ENCODE peak calls at places on chromosomes 2 and 18, in ten cellular contexts. One of them, this sample, is unnamed.

GRCh38 chr18:11987527-11987926 is 6.2 kb downstream of the IMPA2 start:
- DNase-seq in AG04450: no peak
- DNase-seq in tibial artery: no peak
- DNase-seq in sigmoid colon: peak
- DNase-seq in mesothelial cell of epicardium: no peak
- DNase-seq in lower leg skin: no peak
- DNase-seq in fibroblast of the aortic adventitia: peak
- DNase-seq in GM20000: no peak
- DNase-seq in AG10803: peak
- DNase-seq in neural progenitor cell: no peak
- DNase-seq in this sample: no peak

GRCh38 chr18:62982600-62983251 is 267.4 kb downstream of the PHLPP1 start:
- DNase-seq in AG04450: peak
- DNase-seq in tibial artery: peak
- DNase-seq in sigmoid colon: peak
- DNase-seq in mesothelial cell of epicardium: peak
- DNase-seq in lower leg skin: peak
- DNase-seq in fibroblast of the aortic adventitia: peak
- DNase-seq in GM20000: peak
- DNase-seq in AG10803: peak
- DNase-seq in neural progenitor cell: peak
- DNase-seq in this sample: peak

GRCh38 chr2:226431301-226431955 is 368.2 kb downstream of the IRS1 start:
- DNase-seq in AG04450: no peak
- DNase-seq in tibial artery: no peak
- DNase-seq in sigmoid colon: no peak
- DNase-seq in mesothelial cell of epicardium: no peak
- DNase-seq in lower leg skin: no peak
- DNase-seq in fibroblast of the aortic adventitia: peak
- DNase-seq in GM20000: no peak
- DNase-seq in AG10803: peak
- DNase-seq in neural progenitor cell: no peak
- DNase-seq in this sample: no peak

GRCh38 chr2:215624423-215624829 is 188.6 kb upstream of the FN1 start:
- DNase-seq in AG04450: peak
- DNase-seq in tibial artery: peak
- DNase-seq in sigmoid colon: peak
- DNase-seq in mesothelial cell of epicardium: no peak
- DNase-seq in lower leg skin: peak
- DNase-seq in fibroblast of the aortic adventitia: peak
- DNase-seq in GM20000: no peak
- DNase-seq in AG10803: peak
- DNase-seq in neural progenitor cell: no peak
- DNase-seq in this sample: no peak

GRCh38 chr18:44715245-44715644 is 34.6 kb downstream of the SETBP1 start:
- DNase-seq in AG04450: no peak
- DNase-seq in tibial artery: peak
- DNase-seq in sigmoid colon: peak
- DNase-seq in mesothelial cell of epicardium: no peak
- DNase-seq in lower leg skin: peak
- DNase-seq in fibroblast of the aortic adventitia: peak
- DNase-seq in GM20000: no peak
- DNase-seq in AG10803: peak
- DNase-seq in neural progenitor cell: peak
- DNase-seq in this sample: peak

GRCh38 chr2:193461431-193461946 is 1266.8 kb upstream of the TMEFF2 start:
- DNase-seq in AG04450: no peak
- DNase-seq in tibial artery: no peak
- DNase-seq in sigmoid colon: no peak
- DNase-seq in mesothelial cell of epicardium: no peak
- DNase-seq in lower leg skin: no peak
- DNase-seq in fibroblast of the aortic adventitia: no peak
- DNase-seq in GM20000: no peak
- DNase-seq in AG10803: no peak
- DNase-seq in neural progenitor cell: no peak
- DNase-seq in this sample: no peak

GRCh38 chr18:41881285-41881684 is 73.7 kb upstream of the PIK3C3 start:
- DNase-seq in AG04450: peak
- DNase-seq in tibial artery: no peak
- DNase-seq in sigmoid colon: no peak
- DNase-seq in mesothelial cell of epicardium: no peak
- DNase-seq in lower leg skin: no peak
- DNase-seq in fibroblast of the aortic adventitia: peak
- DNase-seq in GM20000: no peak
- DNase-seq in AG10803: peak
- DNase-seq in neural progenitor cell: no peak
- DNase-seq in this sample: no peak

GRCh38 chr2:67612576-67612981 is 215.4 kb downstream of the ETAA1 start:
- DNase-seq in AG04450: no peak
- DNase-seq in tibial artery: no peak
- DNase-seq in sigmoid colon: no peak
- DNase-seq in mesothelial cell of epicardium: no peak
- DNase-seq in lower leg skin: no peak
- DNase-seq in fibroblast of the aortic adventitia: peak
- DNase-seq in GM20000: no peak
- DNase-seq in AG10803: peak
- DNase-seq in neural progenitor cell: no peak
- DNase-seq in this sample: no peak

GRCh38 chr2:46495347-46496030 is 16.1 kb downstream of the TMEM247 start:
- DNase-seq in AG04450: no peak
- DNase-seq in tibial artery: no peak
- DNase-seq in sigmoid colon: no peak
- DNase-seq in mesothelial cell of epicardium: no peak
- DNase-seq in lower leg skin: no peak
- DNase-seq in fibroblast of the aortic adventitia: peak
- DNase-seq in GM20000: no peak
- DNase-seq in AG10803: peak
- DNase-seq in neural progenitor cell: no peak
- DNase-seq in this sample: no peak

GRCh38 chr2:234444888-234445287 is 52.0 kb downstream of the ARL4C start:
- DNase-seq in AG04450: peak
- DNase-seq in tibial artery: no peak
- DNase-seq in sigmoid colon: no peak
- DNase-seq in mesothelial cell of epicardium: no peak
- DNase-seq in lower leg skin: no peak
- DNase-seq in fibroblast of the aortic adventitia: peak
- DNase-seq in GM20000: peak
- DNase-seq in AG10803: peak
- DNase-seq in neural progenitor cell: no peak
- DNase-seq in this sample: peak

GRCh38 chr2:67880291-67880761 is 182.5 kb downstream of the C1D start:
- DNase-seq in AG04450: no peak
- DNase-seq in tibial artery: peak
- DNase-seq in sigmoid colon: no peak
- DNase-seq in mesothelial cell of epicardium: no peak
- DNase-seq in lower leg skin: peak
- DNase-seq in fibroblast of the aortic adventitia: peak
- DNase-seq in GM20000: no peak
- DNase-seq in AG10803: no peak
- DNase-seq in neural progenitor cell: peak
- DNase-seq in this sample: peak

GRCh38 chr2:234462218-234462992 is 34.5 kb downstream of the ARL4C start:
- DNase-seq in AG04450: no peak
- DNase-seq in tibial artery: no peak
- DNase-seq in sigmoid colon: no peak
- DNase-seq in mesothelial cell of epicardium: no peak
- DNase-seq in lower leg skin: no peak
- DNase-seq in fibroblast of the aortic adventitia: peak
- DNase-seq in GM20000: no peak
- DNase-seq in AG10803: no peak
- DNase-seq in neural progenitor cell: no peak
- DNase-seq in this sample: no peak

GRCh38 chr2:227973241-227973640 is 101.8 kb downstream of the DAW1 start:
- DNase-seq in AG04450: no peak
- DNase-seq in tibial artery: no peak
- DNase-seq in sigmoid colon: no peak
- DNase-seq in mesothelial cell of epicardium: no peak
- DNase-seq in lower leg skin: no peak
- DNase-seq in fibroblast of the aortic adventitia: no peak
- DNase-seq in GM20000: no peak
- DNase-seq in AG10803: no peak
- DNase-seq in neural progenitor cell: no peak
- DNase-seq in this sample: no peak

GRCh38 chr2:189328451-189329249 is 112.6 kb upstream of the WDR75 start:
- DNase-seq in AG04450: no peak
- DNase-seq in tibial artery: no peak
- DNase-seq in sigmoid colon: no peak
- DNase-seq in mesothelial cell of epicardium: no peak
- DNase-seq in lower leg skin: no peak
- DNase-seq in fibroblast of the aortic adventitia: peak
- DNase-seq in GM20000: no peak
- DNase-seq in AG10803: peak
- DNase-seq in neural progenitor cell: no peak
- DNase-seq in this sample: no peak

GRCh38 chr2:21748501-21748900 is 624.7 kb downstream of the TDRD15 start:
- DNase-seq in AG04450: no peak
- DNase-seq in tibial artery: no peak
- DNase-seq in sigmoid colon: no peak
- DNase-seq in mesothelial cell of epicardium: no peak
- DNase-seq in lower leg skin: no peak
- DNase-seq in fibroblast of the aortic adventitia: no peak
- DNase-seq in GM20000: no peak
- DNase-seq in AG10803: no peak
- DNase-seq in neural progenitor cell: no peak
- DNase-seq in this sample: no peak

GRCh38 chr2:73202156-73203054 is at the start of gene NOTO:
- DNase-seq in AG04450: no peak
- DNase-seq in tibial artery: no peak
- DNase-seq in sigmoid colon: no peak
- DNase-seq in mesothelial cell of epicardium: no peak
- DNase-seq in lower leg skin: no peak
- DNase-seq in fibroblast of the aortic adventitia: no peak
- DNase-seq in GM20000: no peak
- DNase-seq in AG10803: no peak
- DNase-seq in neural progenitor cell: peak
- DNase-seq in this sample: no peak

GRCh38 chr2:69152847-69153246 is 139.9 kb downstream of the ANTXR1 start:
- DNase-seq in AG04450: no peak
- DNase-seq in tibial artery: no peak
- DNase-seq in sigmoid colon: no peak
- DNase-seq in mesothelial cell of epicardium: no peak
- DNase-seq in lower leg skin: no peak
- DNase-seq in fibroblast of the aortic adventitia: no peak
- DNase-seq in GM20000: no peak
- DNase-seq in AG10803: no peak
- DNase-seq in neural progenitor cell: no peak
- DNase-seq in this sample: no peak

GRCh38 chr2:69147841-69148533 is 135.0 kb downstream of the ANTXR1 start:
- DNase-seq in AG04450: no peak
- DNase-seq in tibial artery: no peak
- DNase-seq in sigmoid colon: no peak
- DNase-seq in mesothelial cell of epicardium: no peak
- DNase-seq in lower leg skin: no peak
- DNase-seq in fibroblast of the aortic adventitia: no peak
- DNase-seq in GM20000: no peak
- DNase-seq in AG10803: no peak
- DNase-seq in neural progenitor cell: no peak
- DNase-seq in this sample: no peak

GRCh38 chr2:69151974-69152373 is 139.0 kb downstream of the ANTXR1 start:
- DNase-seq in AG04450: no peak
- DNase-seq in tibial artery: no peak
- DNase-seq in sigmoid colon: no peak
- DNase-seq in mesothelial cell of epicardium: no peak
- DNase-seq in lower leg skin: no peak
- DNase-seq in fibroblast of the aortic adventitia: peak
- DNase-seq in GM20000: no peak
- DNase-seq in AG10803: no peak
- DNase-seq in neural progenitor cell: no peak
- DNase-seq in this sample: no peak

GRCh38 chr2:69154031-69154430 is 141.1 kb downstream of the ANTXR1 start:
- DNase-seq in AG04450: no peak
- DNase-seq in tibial artery: no peak
- DNase-seq in sigmoid colon: no peak
- DNase-seq in mesothelial cell of epicardium: no peak
- DNase-seq in lower leg skin: no peak
- DNase-seq in fibroblast of the aortic adventitia: peak
- DNase-seq in GM20000: no peak
- DNase-seq in AG10803: peak
- DNase-seq in neural progenitor cell: no peak
- DNase-seq in this sample: no peak

GRCh38 chr2:69149631-69150215 is 136.7 kb downstream of the ANTXR1 start:
- DNase-seq in AG04450: no peak
- DNase-seq in tibial artery: peak
- DNase-seq in sigmoid colon: peak
- DNase-seq in mesothelial cell of epicardium: no peak
- DNase-seq in lower leg skin: no peak
- DNase-seq in fibroblast of the aortic adventitia: peak
- DNase-seq in GM20000: no peak
- DNase-seq in AG10803: peak
- DNase-seq in neural progenitor cell: peak
- DNase-seq in this sample: no peak
- TF ChIP-seq CTCF in AG04450: peak
- TF ChIP-seq CTCF in tibial artery: no peak
- TF ChIP-seq CTCF in sigmoid colon: no peak
- TF ChIP-seq CTCF in mesothelial cell of epicardium: no peak
- TF ChIP-seq CTCF in lower leg skin: no peak
- TF ChIP-seq CTCF in fibroblast of the aortic adventitia: no peak
- TF ChIP-seq CTCF in GM20000: no peak
- TF ChIP-seq CTCF in AG10803: peak
- TF ChIP-seq CTCF in neural progenitor cell: no peak
- TF ChIP-seq CTCF in this sample: no peak

GRCh38 chr2:28413152-28413895 is 20.7 kb downstream of the FOSL2 start:
- DNase-seq in AG04450: no peak
- DNase-seq in tibial artery: no peak
- DNase-seq in sigmoid colon: peak
- DNase-seq in mesothelial cell of epicardium: no peak
- DNase-seq in lower leg skin: no peak
- DNase-seq in fibroblast of the aortic adventitia: no peak
- DNase-seq in GM20000: no peak
- DNase-seq in AG10803: no peak
- DNase-seq in neural progenitor cell: peak
- DNase-seq in this sample: no peak
- TF ChIP-seq CTCF in AG04450: peak
- TF ChIP-seq CTCF in tibial artery: peak
- TF ChIP-seq CTCF in sigmoid colon: peak
- TF ChIP-seq CTCF in mesothelial cell of epicardium: no peak
- TF ChIP-seq CTCF in lower leg skin: no peak
- TF ChIP-seq CTCF in fibroblast of the aortic adventitia: no peak
- TF ChIP-seq CTCF in GM20000: no peak
- TF ChIP-seq CTCF in AG10803: peak
- TF ChIP-seq CTCF in neural progenitor cell: peak
- TF ChIP-seq CTCF in this sample: peak

GRCh38 chr2:75574106-75574505 is 13.4 kb upstream of the EVA1A start:
- DNase-seq in AG04450: no peak
- DNase-seq in tibial artery: no peak
- DNase-seq in sigmoid colon: no peak
- DNase-seq in mesothelial cell of epicardium: no peak
- DNase-seq in lower leg skin: no peak
- DNase-seq in fibroblast of the aortic adventitia: peak
- DNase-seq in GM20000: no peak
- DNase-seq in AG10803: peak
- DNase-seq in neural progenitor cell: no peak
- DNase-seq in this sample: no peak
- TF ChIP-seq CTCF in AG04450: no peak
- TF ChIP-seq CTCF in tibial artery: no peak
- TF ChIP-seq CTCF in sigmoid colon: no peak
- TF ChIP-seq CTCF in mesothelial cell of epicardium: no peak
- TF ChIP-seq CTCF in lower leg skin: no peak
- TF ChIP-seq CTCF in fibroblast of the aortic adventitia: peak
- TF ChIP-seq CTCF in GM20000: no peak
- TF ChIP-seq CTCF in AG10803: peak
- TF ChIP-seq CTCF in neural progenitor cell: no peak
- TF ChIP-seq CTCF in this sample: no peak

GRCh38 chr18:9804517-9805104 is 81.2 kb upstream of the TXNDC2 start:
- DNase-seq in AG04450: no peak
- DNase-seq in tibial artery: no peak
- DNase-seq in sigmoid colon: no peak
- DNase-seq in mesothelial cell of epicardium: no peak
- DNase-seq in lower leg skin: no peak
- DNase-seq in fibroblast of the aortic adventitia: no peak
- DNase-seq in GM20000: no peak
- DNase-seq in AG10803: no peak
- DNase-seq in neural progenitor cell: no peak
- DNase-seq in this sample: no peak
- TF ChIP-seq CTCF in AG04450: no peak
- TF ChIP-seq CTCF in tibial artery: no peak
- TF ChIP-seq CTCF in sigmoid colon: no peak
- TF ChIP-seq CTCF in mesothelial cell of epicardium: no peak
- TF ChIP-seq CTCF in lower leg skin: no peak
- TF ChIP-seq CTCF in fibroblast of the aortic adventitia: no peak
- TF ChIP-seq CTCF in GM20000: no peak
- TF ChIP-seq CTCF in AG10803: no peak
- TF ChIP-seq CTCF in neural progenitor cell: no peak
- TF ChIP-seq CTCF in this sample: no peak

This sample was measured in kidney epithelial cell.